ENCODE peak calls at places on chromosomes 6 and 20, in eight cellular contexts. One of them, this sample, is unnamed.

GRCh38 chr6:87151786-87152527 is 3.4 kb upstream of the ZNF292 start:
- DNase-seq in endodermal cell: peak; percentile 88
- DNase-seq in mesendoderm: peak; percentile 77
- DNase-seq in fibroblast of lung: peak; percentile 58
- DNase-seq in PC-3: peak; percentile 12
- DNase-seq in HCT116: no peak
- DNase-seq in IMR-90: peak; percentile 31
- DNase-seq in H1: peak; percentile 85
- DNase-seq in this sample: peak; percentile 74

GRCh38 chr20:20743511-20744169 is 31.2 kb upstream of the RALGAPA2 start:
- DNase-seq in HCT116: no peak
- DNase-seq in IMR-90: no peak
- DNase-seq in mesendoderm: peak; percentile 89
- DNase-seq in H1: peak; percentile 56
- DNase-seq in fibroblast of lung: peak; percentile 49
- DNase-seq in endodermal cell: peak; percentile 75
- DNase-seq in PC-3: no peak
- DNase-seq in this sample: no peak

GRCh38 chr6:9499709-9500108 is 915.2 kb downstream of the TFAP2A start:
- DNase-seq in fibroblast of lung: no peak
- DNase-seq in PC-3: no peak
- DNase-seq in mesendoderm: no peak
- DNase-seq in H1: no peak
- DNase-seq in endodermal cell: no peak
- DNase-seq in HCT116: no peak
- DNase-seq in IMR-90: no peak
- DNase-seq in this sample: peak; percentile 62

GRCh38 chr6:134171517-134171916 is 119.1 kb upstream of the SLC2A12 start:
- DNase-seq in mesendoderm: no peak
- DNase-seq in H1: no peak
- DNase-seq in PC-3: no peak
- DNase-seq in fibroblast of lung: peak; percentile 18
- DNase-seq in HCT116: no peak
- DNase-seq in IMR-90: peak; percentile 49
- DNase-seq in endodermal cell: no peak
- DNase-seq in this sample: no peak

GRCh38 chr20:57809661-57810172 is 99.9 kb upstream of the PMEPA1 start:
- DNase-seq in H1: no peak
- DNase-seq in endodermal cell: no peak
- DNase-seq in HCT116: no peak
- DNase-seq in PC-3: peak; percentile 68
- DNase-seq in IMR-90: no peak
- DNase-seq in mesendoderm: peak; percentile 23
- DNase-seq in fibroblast of lung: no peak
- DNase-seq in this sample: no peak

GRCh38 chr6:11921017-11921438 is 91.1 kb upstream of the HIVEP1 start:
- DNase-seq in IMR-90: peak; percentile 95
- DNase-seq in HCT116: peak; percentile 8
- DNase-seq in mesendoderm: peak; percentile 86
- DNase-seq in fibroblast of lung: peak; percentile 87
- DNase-seq in PC-3: peak; percentile 90
- DNase-seq in endodermal cell: peak; percentile 78
- DNase-seq in H1: no peak
- DNase-seq in this sample: peak; percentile 96

GRCh38 chr20:19893356-19893755 is 123.8 kb upstream of the NAA20 start:
- DNase-seq in fibroblast of lung: no peak
- DNase-seq in IMR-90: no peak
- DNase-seq in endodermal cell: no peak
- DNase-seq in H1: no peak
- DNase-seq in mesendoderm: no peak
- DNase-seq in HCT116: no peak
- DNase-seq in PC-3: no peak
- DNase-seq in this sample: no peak

GRCh38 chr6:157706883-157707282 is 116.2 kb upstream of the SNX9 start:
- DNase-seq in H1: no peak
- DNase-seq in mesendoderm: no peak
- DNase-seq in endodermal cell: no peak
- DNase-seq in fibroblast of lung: no peak
- DNase-seq in PC-3: no peak
- DNase-seq in IMR-90: no peak
- DNase-seq in HCT116: no peak
- DNase-seq in this sample: no peak

GRCh38 chr6:12288211-12288618 is 1.9 kb upstream of the EDN1 start:
- DNase-seq in fibroblast of lung: no peak
- DNase-seq in mesendoderm: no peak
- DNase-seq in PC-3: peak; percentile 48
- DNase-seq in endodermal cell: peak; percentile 45
- DNase-seq in H1: no peak
- DNase-seq in HCT116: no peak
- DNase-seq in IMR-90: no peak
- DNase-seq in this sample: no peak

GRCh38 chr6:121647905-121648304 is 212.5 kb downstream of the GJA1 start:
- DNase-seq in PC-3: no peak
- DNase-seq in mesendoderm: peak; percentile 7
- DNase-seq in endodermal cell: no peak
- DNase-seq in HCT116: no peak
- DNase-seq in fibroblast of lung: peak; percentile 50
- DNase-seq in IMR-90: peak; percentile 78
- DNase-seq in H1: no peak
- DNase-seq in this sample: peak; percentile 46

GRCh38 chr6:170253226-170253909 is 37.5 kb downstream of the DLL1 start:
- DNase-seq in fibroblast of lung: no peak
- DNase-seq in PC-3: no peak
- DNase-seq in endodermal cell: no peak
- DNase-seq in IMR-90: no peak
- DNase-seq in H1: no peak
- DNase-seq in mesendoderm: no peak
- DNase-seq in HCT116: no peak
- DNase-seq in this sample: no peak

GRCh38 chr6:36836771-36837339 is 2.4 kb downstream of the CPNE5 start:
- DNase-seq in H1: no peak
- DNase-seq in endodermal cell: no peak
- DNase-seq in fibroblast of lung: no peak
- DNase-seq in mesendoderm: no peak
- DNase-seq in HCT116: no peak
- DNase-seq in PC-3: no peak
- DNase-seq in IMR-90: no peak
- DNase-seq in this sample: no peak

GRCh38 chr20:48983423-48984400 is 62.2 kb downstream of the ARFGEF2 start:
- DNase-seq in IMR-90: peak; percentile 91
- DNase-seq in endodermal cell: no peak
- DNase-seq in mesendoderm: peak; percentile 2
- DNase-seq in HCT116: no peak
- DNase-seq in fibroblast of lung: peak; percentile 72
- DNase-seq in H1: no peak
- DNase-seq in PC-3: peak; percentile 97
- DNase-seq in this sample: peak; percentile 54

GRCh38 chr6:152250127-152250526 is 387.0 kb downstream of the SYNE1 start:
- DNase-seq in endodermal cell: no peak
- DNase-seq in HCT116: no peak
- DNase-seq in IMR-90: no peak
- DNase-seq in fibroblast of lung: no peak
- DNase-seq in mesendoderm: no peak
- DNase-seq in H1: no peak
- DNase-seq in PC-3: no peak
- DNase-seq in this sample: no peak

GRCh38 chr6:31651602-31652191 is 764 bp downstream of the BAG6 start:
- DNase-seq in endodermal cell: no peak
- DNase-seq in mesendoderm: peak; percentile 96
- DNase-seq in fibroblast of lung: peak; percentile 77
- DNase-seq in HCT116: peak; percentile 55
- DNase-seq in IMR-90: peak; percentile 80
- DNase-seq in PC-3: peak; percentile 52
- DNase-seq in H1: no peak
- DNase-seq in this sample: peak; percentile 86

GRCh38 chr6:43702522-43703440 is 15.2 kb upstream of the MRPS18A start:
- DNase-seq in HCT116: peak; percentile 92
- DNase-seq in fibroblast of lung: peak; percentile 98
- DNase-seq in H1: peak; percentile 90
- DNase-seq in PC-3: peak; percentile 93
- DNase-seq in endodermal cell: peak; percentile 97
- DNase-seq in mesendoderm: peak; percentile 99
- DNase-seq in IMR-90: peak; percentile 83
- DNase-seq in this sample: peak; percentile 94
- H3K4me1 ChIP-seq in HCT116: peaks cover 36% of the 10 kb centered on the region
- H3K4me1 ChIP-seq in fibroblast of lung: peaks cover 33% of the 10 kb centered on the region
- H3K4me1 ChIP-seq in H1: peaks cover 28% of the 10 kb centered on the region
- H3K4me1 ChIP-seq in PC-3: peaks cover 54% of the 10 kb centered on the region
- H3K4me1 ChIP-seq in endodermal cell: peaks cover 44% of the 10 kb centered on the region
- H3K4me1 ChIP-seq in mesendoderm: peaks cover 23% of the 10 kb centered on the region
- H3K4me1 ChIP-seq in IMR-90: peaks cover 31% of the 10 kb centered on the region
- H3K4me1 ChIP-seq in this sample: peaks cover 40% of the 10 kb centered on the region

GRCh38 chr20:32382102-32382950 is 24.2 kb downstream of the ASXL1 start:
- DNase-seq in H1: no peak
- DNase-seq in PC-3: peak; percentile 10
- DNase-seq in mesendoderm: no peak
- DNase-seq in HCT116: no peak
- DNase-seq in fibroblast of lung: no peak
- DNase-seq in endodermal cell: no peak
- DNase-seq in IMR-90: no peak
- DNase-seq in this sample: no peak

GRCh38 chr20:32387262-32387661 is 29.1 kb downstream of the ASXL1 start:
- DNase-seq in mesendoderm: no peak
- DNase-seq in IMR-90: peak; percentile 40
- DNase-seq in HCT116: no peak
- DNase-seq in PC-3: no peak
- DNase-seq in fibroblast of lung: no peak
- DNase-seq in H1: no peak
- DNase-seq in endodermal cell: no peak
- DNase-seq in this sample: no peak

GRCh38 chr20:32380745-32381144 is 22.6 kb downstream of the ASXL1 start:
- DNase-seq in fibroblast of lung: no peak
- DNase-seq in mesendoderm: no peak
- DNase-seq in HCT116: no peak
- DNase-seq in endodermal cell: no peak
- DNase-seq in H1: no peak
- DNase-seq in PC-3: no peak
- DNase-seq in IMR-90: no peak
- DNase-seq in this sample: no peak

GRCh38 chr20:32386091-32386490 is 28.0 kb downstream of the ASXL1 start:
- DNase-seq in H1: no peak
- DNase-seq in PC-3: no peak
- DNase-seq in fibroblast of lung: peak; percentile 5
- DNase-seq in HCT116: no peak
- DNase-seq in endodermal cell: no peak
- DNase-seq in mesendoderm: no peak
- DNase-seq in IMR-90: no peak
- DNase-seq in this sample: no peak

GRCh38 chr20:32385541-32385940 is 27.4 kb downstream of the ASXL1 start:
- DNase-seq in endodermal cell: no peak
- DNase-seq in PC-3: no peak
- DNase-seq in H1: no peak
- DNase-seq in mesendoderm: no peak
- DNase-seq in fibroblast of lung: peak; percentile 12
- DNase-seq in IMR-90: no peak
- DNase-seq in HCT116: no peak
- DNase-seq in this sample: no peak
- H3K4me3 ChIP-seq in endodermal cell: no peak overlapping the region
- H3K4me3 ChIP-seq in PC-3: no peak overlapping the region
- H3K4me3 ChIP-seq in H1: no peak overlapping the region
- H3K4me3 ChIP-seq in mesendoderm: no peak overlapping the region
- H3K4me3 ChIP-seq in fibroblast of lung: peak overlapping the region; percentile 11
- H3K4me3 ChIP-seq in IMR-90: no peak overlapping the region
- H3K4me3 ChIP-seq in HCT116: no peak overlapping the region
- H3K4me3 ChIP-seq in this sample: peak overlapping the region; percentile 76

GRCh38 chr6:26254666-26255176 is 110.3 kb upstream of the BTN3A2 start:
- DNase-seq in endodermal cell: no peak
- DNase-seq in PC-3: no peak
- DNase-seq in IMR-90: no peak
- DNase-seq in H1: no peak
- DNase-seq in fibroblast of lung: no peak
- DNase-seq in HCT116: no peak
- DNase-seq in mesendoderm: no peak
- DNase-seq in this sample: no peak

GRCh38 chr6:26249709-26249958 is 115.4 kb upstream of the BTN3A2 start:
- DNase-seq in mesendoderm: no peak
- DNase-seq in endodermal cell: no peak
- DNase-seq in H1: no peak
- DNase-seq in HCT116: no peak
- DNase-seq in IMR-90: no peak
- DNase-seq in PC-3: no peak
- DNase-seq in fibroblast of lung: no peak
- DNase-seq in this sample: no peak

GRCh38 chr6:26249959-26250805 is 114.8 kb upstream of the BTN3A2 start:
- DNase-seq in H1: peak; percentile 73
- DNase-seq in endodermal cell: peak; percentile 90
- DNase-seq in HCT116: no peak
- DNase-seq in fibroblast of lung: peak; percentile 85
- DNase-seq in IMR-90: peak; percentile 73
- DNase-seq in PC-3: peak; percentile 79
- DNase-seq in mesendoderm: peak; percentile 95
- DNase-seq in this sample: peak; percentile 77

GRCh38 chr6:26250806-26251075 is 114.3 kb upstream of the BTN3A2 start:
- DNase-seq in H1: no peak
- DNase-seq in fibroblast of lung: no peak
- DNase-seq in IMR-90: peak; percentile 55
- DNase-seq in endodermal cell: no peak
- DNase-seq in HCT116: no peak
- DNase-seq in mesendoderm: no peak
- DNase-seq in PC-3: no peak
- DNase-seq in this sample: peak; percentile 84

GRCh38 chr6:26251354-26252081 is 113.5 kb upstream of the BTN3A2 start:
- DNase-seq in endodermal cell: peak; percentile 94
- DNase-seq in mesendoderm: peak; percentile 98
- DNase-seq in IMR-90: peak; percentile 95
- DNase-seq in PC-3: peak; percentile 78
- DNase-seq in HCT116: no peak
- DNase-seq in fibroblast of lung: peak; percentile 97
- DNase-seq in H1: peak; percentile 86
- DNase-seq in this sample: peak; percentile 90
- H3K9ac ChIP-seq in endodermal cell: peak overlapping the region; percentile 97
- H3K9ac ChIP-seq in mesendoderm: peak overlapping the region; percentile 94
- H3K9ac ChIP-seq in IMR-90: peak overlapping the region; percentile 72
- H3K9ac ChIP-seq in PC-3: peak overlapping the region; percentile 71
- H3K9ac ChIP-seq in HCT116: no peak overlapping the region
- H3K9ac ChIP-seq in fibroblast of lung: no peak overlapping the region
- H3K9ac ChIP-seq in H1: peak overlapping the region; percentile 96
- H3K9ac ChIP-seq in this sample: no peak overlapping the region

DNA sequence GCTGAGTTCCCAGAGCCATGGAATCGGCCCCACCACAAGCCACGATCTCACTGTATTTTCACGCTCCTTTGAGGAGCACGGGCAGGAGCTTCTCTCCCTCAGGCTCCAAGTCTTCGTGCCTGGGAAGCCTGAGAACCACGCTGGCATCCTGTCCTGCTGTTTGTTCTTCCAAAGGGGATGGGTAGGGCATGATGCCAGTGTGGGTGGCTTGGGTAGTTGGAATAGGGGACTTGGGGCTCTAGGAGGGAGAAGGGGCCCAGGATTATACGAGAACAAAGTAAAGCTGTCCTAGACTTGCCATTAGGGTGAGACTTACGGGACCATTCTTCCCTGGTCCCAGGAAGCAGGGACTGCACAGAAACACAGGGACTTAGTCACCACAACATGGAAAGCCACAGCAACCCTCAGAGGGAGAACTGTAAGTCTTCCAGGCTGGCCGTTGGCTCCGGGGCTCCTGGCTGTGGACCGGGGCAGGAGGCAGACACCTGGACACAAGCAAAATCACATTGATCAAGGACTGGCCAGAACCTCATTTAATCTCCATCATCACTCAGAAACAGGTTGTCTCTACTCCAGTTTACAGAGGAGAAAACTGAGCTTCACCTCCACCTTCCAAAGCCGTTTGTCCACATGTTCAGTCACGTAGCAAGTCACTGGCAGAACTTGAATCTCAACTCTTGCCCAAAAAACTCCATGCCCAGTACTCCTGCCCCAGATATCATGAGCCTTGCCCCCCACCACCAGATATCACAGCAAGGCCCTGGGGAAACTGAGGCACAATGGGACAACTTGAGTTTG is 1.3 kb downstream of the CCN5 start:
- DNase-seq in IMR-90: no peak
- DNase-seq in HCT116: no peak
- DNase-seq in mesendoderm: no peak
- DNase-seq in H1: no peak
- DNase-seq in fibroblast of lung: no peak
- DNase-seq in endodermal cell: no peak
- DNase-seq in PC-3: no peak
- DNase-seq in this sample: peak; percentile 33
- H3K4me1 ChIP-seq in IMR-90: peaks cover 18% of the 10 kb centered on the region
- H3K4me1 ChIP-seq in HCT116: peaks cover 41% of the 10 kb centered on the region
- H3K4me1 ChIP-seq in mesendoderm: peaks cover 2% of the 10 kb centered on the region
- H3K4me1 ChIP-seq in H1: no peaks in the 10 kb centered on the region
- H3K4me1 ChIP-seq in fibroblast of lung: peaks cover 23% of the 10 kb centered on the region
- H3K4me1 ChIP-seq in endodermal cell: no peaks in the 10 kb centered on the region
- H3K4me1 ChIP-seq in PC-3: peaks cover 32% of the 10 kb centered on the region
- H3K4me1 ChIP-seq in this sample: peaks cover 65% of the 10 kb centered on the region

This sample was measured in adipocyte.